ENCODE peak calls at places on chromosomes 1 and 21, in five cellular contexts. Y is stimulated activated CD8-positive, alpha-beta memory T cell treated with anti-CD3 and anti-CD28 coated beads, Interleukin-4, amount 100 ng/mL, for 24 hours; K is Caki2; F is activated CD4-positive, alpha-beta memory T cell treated with anti-CD3 and anti-CD28 coated beads, Interleukin-2, amount 10 ng/mL, durations not matched to agents 7 days and 5 days; S is activated T-cell treated with anti-CD3 and anti-CD28 coated beads, Interleukin-2, amount 50 U/mL, for 72 hours. H is an unnamed sample.

GRCh38 chr21:23401278-23401677 is 2206.0 kb downstream of the MRPL39 start:
- DNase-seq in K (peak; percentile 7), S (no peak), F (no peak), Y (no peak), H (no peak)

GRCh38 chr1:110370827-110371226 is 20.0 kb downstream of the SLC16A4 start:
- DNase-seq in S (peak; percentile 27), Y (no peak), F (no peak), K (no peak), H (peak; percentile 11)

GRCh38 chr1:14780271-14780670 is 181.8 kb downstream of the KAZN start:
- DNase-seq in F (no peak), S (no peak), K (no peak), Y (no peak), H (no peak)

GRCh38 chr1:174469687-174470086 is 21.9 kb downstream of the GPR52 start:
- DNase-seq in K (no peak), Y (no peak), S (no peak), F (no peak), H (no peak)

GRCh38 chr1:176770066-176770465 is 307.1 kb downstream of the PAPPA2 start:
- DNase-seq in F (no peak), Y (no peak), S (no peak), K (no peak), H (no peak)

GRCh38 chr1:238119060-238119459 is 228.3 kb upstream of the ZP4 start:
- DNase-seq in K (no peak), Y (no peak), F (no peak), S (no peak), H (no peak)

GRCh38 chr21:42336065-42336464 is 14.7 kb downstream of the TFF2 start:
- DNase-seq in S (no peak), Y (no peak), F (peak; percentile 1), K (no peak), H (no peak)

GRCh38 chr21:45517249-45518065 is 24.8 kb downstream of the SLC19A1 start:
- DNase-seq in S (no peak), F (peak; percentile 63), Y (no peak), K (no peak), H (no peak)

GRCh38 chr1:115291731-115292130 is 46.3 kb downstream of the NGF start:
- DNase-seq in F (no peak), K (no peak), Y (no peak), S (no peak), H (no peak)

GRCh38 chr1:213871179-213871578 is 116.6 kb upstream of the PROX1 start:
- DNase-seq in S (no peak), Y (no peak), F (no peak), K (no peak), H (no peak)

GRCh38 chr21:45283611-45284455 is 3.9 kb downstream of the POFUT2 start:
- DNase-seq in F (no peak), Y (no peak), K (no peak), S (no peak), H (no peak)

GRCh38 chr1:2612591-2613365 is 20.0 kb downstream of the MMEL1 start:
- DNase-seq in F (no peak), S (no peak), Y (no peak), K (no peak), H (no peak)

GRCh38 chr21:38159355-38159754 is 97.4 kb upstream of the KCNJ15 start:
- DNase-seq in F (peak; percentile 32), K (peak; percentile 62), S (peak; percentile 56), Y (peak; percentile 22), H (peak; percentile 31)

GRCh38 chr1:180854001-180854400 is 58.7 kb upstream of the KIAA1614 start:
- DNase-seq in F (no peak), K (no peak), S (no peak), Y (no peak), H (no peak)

GRCh38 chr1:30816211-30817082 is 58.9 kb upstream of the LAPTM5 start:
- DNase-seq in Y (no peak), S (no peak), K (peak; percentile 98), F (no peak), H (no peak)

GRCh38 chr1:2228684-2229031 is 539 bp downstream of the SKI start:
- DNase-seq in S (no peak), Y (no peak), F (no peak), K (no peak), H (no peak)

GRCh38 chr1:36342426-36343185 is 19.2 kb upstream of the EVA1B start:
- DNase-seq in Y (no peak), K (peak; percentile 66), S (peak; percentile 60), F (peak; percentile 57), H (no peak)

GRCh38 chr1:15362096-15362736 is 47.5 kb upstream of the EFHD2 start:
- DNase-seq in F (no peak), Y (no peak), S (no peak), K (no peak), H (no peak)

GRCh38 chr1:40799351-40799867 is 15.8 kb downstream of the KCNQ4 start:
- DNase-seq in S (no peak), K (no peak), Y (no peak), F (no peak), H (no peak)

GRCh38 chr21:44599264-44600029 is 950 bp upstream of the KRTAP10-7 start:
- DNase-seq in S (no peak), K (no peak), Y (no peak), F (no peak), H (no peak)

GRCh38 chr21:34093083-34093482 is 19.7 kb downstream of the MRPS6 start:
- DNase-seq in S (no peak), Y (no peak), F (no peak), K (no peak), H (no peak)

GRCh38 chr21:35628331-35628730 is 432.0 kb downstream of the SETD4 start:
- DNase-seq in F (no peak), K (no peak), Y (no peak), S (no peak), H (no peak)

GRCh38 chr1:184533915-184534314 is 147.1 kb downstream of the C1orf21 start:
- DNase-seq in Y (no peak), S (no peak), F (no peak), K (no peak), H (no peak)

H was measured in stimulated activated CD4-positive, alpha-beta T cell treated with anti-CD3 and anti-CD28 coated beads, Interleukin-15, amount 100 ng/mL, for 48 hours.